ENCODE peak calls at places on chromosomes 12 and 14, in nine cellular contexts. Y, X, R, U, A, H, C, Q and J are unnamed samples.
A peak's percentile ranks its signal among the peaks of the same experiment; 100 is the strongest.

GRCh38 chr12:108801736-108802665 is 55.4 kb downstream of the SSH1 start:
- DNase-seq in Y (no peak), X (no peak), R (peak; percentile 83), U (no peak), A (no peak), H (no peak), C (no peak), Q (no peak), J (no peak)

GRCh38 chr12:101759396-101760047 is 20.3 kb upstream of the SYCP3 start:
- DNase-seq in Y (no peak), X (no peak), R (no peak), U (peak; percentile 58), A (no peak), H (no peak), C (no peak), Q (no peak), J (no peak)

GRCh38 chr12:118773956-118774723 is 207.2 kb upstream of the SRRM4 start:
- DNase-seq in Y (no peak), X (no peak), R (peak; percentile 72), U (no peak), A (no peak), H (no peak), C (no peak), Q (no peak), J (no peak)

GRCh38 chr14:82854131-82854530 is 1320.5 kb upstream of the SEL1L start:
- DNase-seq in Y (no peak), X (no peak), R (no peak), U (no peak), A (no peak), H (no peak), C (no peak), Q (no peak), J (no peak)

GRCh38 chr12:64618953-64619590 is 8.8 kb downstream of the RASSF3 start:
- DNase-seq in Y (no peak), X (no peak), R (no peak), U (no peak), A (no peak), H (no peak), C (no peak), Q (no peak), J (no peak)

GRCh38 chr12:7872565-7873304 is at the start of gene SLC2A14:
- DNase-seq in Y (no peak), X (no peak), R (no peak), U (no peak), A (no peak), H (peak; percentile 69), C (no peak), Q (no peak), J (no peak)

GRCh38 chr14:102471921-102472814 is 37.4 kb downstream of the ANKRD9 start:
- DNase-seq in Y (no peak), X (no peak), R (peak; percentile 21), U (no peak), A (no peak), H (peak; percentile 15), C (no peak), Q (no peak), J (no peak)

GRCh38 chr14:89123851-89124250 is 293.2 kb downstream of the FOXN3 start:
- DNase-seq in Y (no peak), X (no peak), R (no peak), U (no peak), A (no peak), H (no peak), C (no peak), Q (no peak), J (no peak)

DNA sequence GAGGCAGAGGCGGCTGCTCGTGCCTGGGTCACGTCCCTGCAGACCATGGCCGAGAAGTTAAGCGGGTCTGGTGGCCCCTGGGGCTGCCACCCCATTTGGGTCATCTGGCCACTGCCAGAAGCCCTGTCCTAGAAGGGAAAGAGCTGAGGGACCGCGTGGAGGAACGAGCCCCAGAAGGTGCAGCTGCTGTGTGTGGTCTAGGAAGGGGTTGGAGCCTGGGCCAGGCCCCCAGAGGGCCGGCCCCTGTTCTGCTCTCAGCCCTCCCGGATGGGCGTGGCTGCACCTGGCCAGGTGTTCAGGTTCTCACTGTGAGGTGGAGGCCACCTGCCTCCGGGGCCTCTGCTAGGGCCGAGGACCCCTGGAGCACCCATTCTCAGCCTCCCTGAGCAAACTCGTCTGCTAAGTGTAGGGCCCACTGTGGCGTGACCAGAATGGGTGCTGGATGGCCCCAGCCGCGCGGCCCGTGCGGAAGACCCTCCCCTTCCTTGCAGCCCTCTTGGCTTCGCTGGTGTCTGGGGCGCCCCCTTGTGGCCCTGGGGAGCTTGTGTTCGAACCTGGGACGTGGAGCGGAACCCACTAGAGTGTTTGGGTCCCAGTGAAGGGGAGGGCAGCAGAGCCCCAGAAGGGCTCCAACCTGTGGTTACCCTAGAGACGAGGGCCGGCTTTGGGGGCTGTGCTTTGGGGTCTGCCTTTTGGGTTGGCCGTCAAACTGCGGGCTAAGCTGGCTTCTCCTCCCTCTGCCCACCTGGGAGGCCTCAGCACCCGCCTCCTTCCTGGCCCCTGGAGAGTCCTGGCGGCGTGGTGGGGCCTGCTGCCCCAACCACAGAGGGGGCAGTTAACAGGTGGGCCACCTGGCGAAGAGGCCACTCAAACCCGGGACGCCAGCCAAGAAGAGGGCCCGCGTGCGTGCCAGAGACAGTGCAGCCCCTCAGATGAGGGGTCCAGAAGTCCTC is 49.3 kb downstream of the LRCOL1 start:
- DNase-seq in Y (no peak), X (peak; percentile 81), R (peak; percentile 88), U (peak; percentile 80), A (peak; percentile 54), H (peak; percentile 99), C (peak; percentile 59), Q (peak; percentile 79), J (no peak)
- H3K27ac ChIP-seq in Y (no peak overlapping the region), X (no peak overlapping the region), R (no peak overlapping the region), U (peak overlapping the region; percentile 66), A (peak overlapping the region; percentile 44), H (no peak overlapping the region), C (no peak overlapping the region), Q (no peak overlapping the region), J (peak overlapping the region; percentile 43)

GRCh38 chr12:49666176-49666575 is 41.0 kb downstream of the FMNL3 start:
- DNase-seq in Y (no peak), X (no peak), R (no peak), U (no peak), A (no peak), H (no peak), C (no peak), Q (no peak), J (no peak)
- H3K27ac ChIP-seq in Y (no peak overlapping the region), X (no peak overlapping the region), R (no peak overlapping the region), U (no peak overlapping the region), A (no peak overlapping the region), H (peak overlapping the region; percentile 9), C (no peak overlapping the region), Q (no peak overlapping the region), J (no peak overlapping the region)

GRCh38 chr14:61668267-61668666 is 27.0 kb upstream of the HIF1A start:
- DNase-seq in Y (no peak), X (no peak), R (no peak), U (no peak), A (no peak), H (no peak), C (no peak), Q (peak; percentile 18), J (peak; percentile 64)
- H3K27ac ChIP-seq in Y (no peak overlapping the region), X (no peak overlapping the region), R (no peak overlapping the region), U (no peak overlapping the region), A (no peak overlapping the region), H (no peak overlapping the region), C (no peak overlapping the region), Q (peak overlapping the region; percentile 80), J (peak overlapping the region; percentile 49)

DNA sequence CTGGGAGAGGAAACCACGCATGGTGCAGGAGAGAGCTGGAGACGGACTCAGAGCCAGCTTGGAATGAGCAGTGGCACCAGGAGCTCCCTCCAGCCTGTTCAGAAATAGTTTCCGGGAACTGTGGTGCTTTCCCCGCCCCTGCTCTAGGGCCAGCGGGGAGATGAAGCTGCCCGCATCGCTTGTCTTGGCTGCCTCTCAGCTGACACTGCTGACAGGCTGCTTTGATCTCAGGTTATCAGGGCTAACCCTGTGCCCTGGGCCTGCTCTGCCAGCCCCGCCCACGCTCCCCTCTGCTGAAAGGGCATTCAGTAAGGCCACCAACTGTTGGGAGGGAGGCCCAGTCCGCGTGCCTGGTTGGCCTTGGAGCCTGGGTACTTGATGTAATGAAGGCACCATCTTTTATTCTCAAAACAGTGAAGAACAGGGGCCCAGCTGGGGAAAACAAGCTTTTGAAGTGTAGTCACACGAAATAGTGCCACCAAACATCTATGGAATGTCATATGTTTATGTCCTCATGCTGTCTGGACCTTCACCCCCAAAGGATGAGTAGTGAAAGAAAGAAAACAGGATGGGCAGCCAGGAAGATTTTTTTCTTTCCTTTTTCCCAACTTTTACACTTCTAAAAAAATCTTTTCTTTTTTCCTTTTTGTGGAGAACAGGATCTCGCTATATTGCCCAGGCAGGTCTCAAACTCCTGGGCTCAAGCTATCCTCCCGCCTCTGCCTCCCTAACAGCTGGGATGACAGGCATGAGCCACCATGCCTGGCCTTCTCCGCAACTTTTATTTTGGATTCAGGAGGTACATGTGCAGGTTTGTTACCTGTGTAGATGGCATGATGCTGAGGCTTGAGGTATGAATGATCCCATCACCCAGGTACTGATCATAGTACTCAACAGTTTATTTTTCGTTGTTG is 115.9 kb upstream of the TBX3 start:
- DNase-seq in Y (no peak), X (no peak), R (no peak), U (no peak), A (peak; percentile 92), H (peak; percentile 73), C (no peak), Q (no peak), J (no peak)
- H3K27ac ChIP-seq in Y (no peak overlapping the region), X (no peak overlapping the region), R (no peak overlapping the region), U (no peak overlapping the region), A (no peak overlapping the region), H (no peak overlapping the region), C (no peak overlapping the region), Q (no peak overlapping the region), J (no peak overlapping the region)

GRCh38 chr14:69727860-69728259 is 39.1 kb upstream of the SRSF5 start:
- DNase-seq in Y (no peak), X (no peak), R (no peak), U (no peak), A (no peak), H (no peak), C (no peak), Q (no peak), J (no peak)

GRCh38 chr14:69726761-69727511 is 40.0 kb upstream of the SRSF5 start:
- DNase-seq in Y (peak; percentile 93), X (peak; percentile 93), R (peak; percentile 96), U (peak; percentile 80), A (peak; percentile 84), H (peak; percentile 96), C (peak; percentile 77), Q (peak; percentile 82), J (no peak)
- H3K27ac ChIP-seq in Y (peak overlapping the region; percentile 36), X (no peak overlapping the region), R (no peak overlapping the region), U (peak overlapping the region; percentile 50), A (peak overlapping the region; percentile 63), H (peak overlapping the region; percentile 52), C (no peak overlapping the region), Q (no peak overlapping the region), J (no peak overlapping the region)